ENCODE peak calls at places on chromosome 20, in eight cellular contexts. B is T-helper 17 cell; T is Right ventricle myocardium inferior; Z is stimulated activated effector memory CD8-positive, alpha-beta T cell treated with anti-CD3 and anti-CD28 coated beads, Interleukin-12 subunit alpha, Interleukin-12 subunit beta, amount 100 ng/mL, for 72 hours; Q is effector memory CD8-positive, alpha-beta T cell; E is heart left ventricle; X is sciatic nerve; N is heart right ventricle. F is an unnamed sample.

GRCh38 chr20:11651647-11652046 is 266.0 kb upstream of the BTBD3 start:
- ATAC-seq in Z (no peak), X (no peak), B (no peak), T (no peak), E (no peak), N (no peak), Q (no peak), F (no peak)

GRCh38 chr20:32474967-32475819 is 109.9 kb downstream of the NOL4L start:
- ATAC-seq in B (no peak), X (peak; percentile 94), Z (peak; percentile 22), T (peak; percentile 94), N (peak; percentile 90), E (peak; percentile 94), Q (no peak), F (peak; percentile 62)

GRCh38 chr20:51660741-51661608 is 107.2 kb downstream of the ATP9A start:
- ATAC-seq in T (no peak), E (no peak), N (no peak), Q (no peak), B (no peak), X (no peak), Z (peak; percentile 47), F (no peak)

GRCh38 chr20:50193851-50194830 is 3.5 kb downstream of the CEBPB start:
- ATAC-seq in Q (no peak), N (no peak), X (peak; percentile 1), Z (no peak), T (no peak), B (no peak), E (no peak), F (no peak)

GRCh38 chr20:23298155-23298554 is 52.4 kb upstream of the NXT1 start:
- ATAC-seq in B (no peak), Q (no peak), T (no peak), N (no peak), Z (no peak), X (no peak), E (no peak), F (no peak)

GRCh38 chr20:63937596-63937995 is 18.6 kb downstream of the UCKL1 start:
- ATAC-seq in N (no peak), T (no peak), Q (no peak), X (no peak), E (no peak), B (no peak), Z (no peak), F (no peak)

GRCh38 chr20:33835773-33836172 is 24.6 kb downstream of the CHMP4B start:
- ATAC-seq in Q (no peak), T (no peak), Z (no peak), N (no peak), X (peak; percentile 88), E (no peak), B (no peak), F (no peak)

GRCh38 chr20:53896041-53896440 is 174.4 kb downstream of the BCAS1 start:
- ATAC-seq in Z (no peak), Q (no peak), X (no peak), N (no peak), E (no peak), B (no peak), T (no peak), F (no peak)

GRCh38 chr20:41618807-41619294 is 674 bp upstream of the CHD6 start:
- ATAC-seq in Q (no peak), N (peak; percentile 9), B (no peak), X (no peak), T (no peak), Z (no peak), E (no peak), F (no peak)

GRCh38 chr20:32468860-32469259 is 110.7 kb downstream of the ASXL1 start:
- ATAC-seq in Q (no peak), E (no peak), Z (no peak), T (no peak), X (no peak), B (no peak), N (no peak), F (no peak)

GRCh38 chr20:10660661-10661060 is 13.1 kb downstream of the JAG1 start:
- ATAC-seq in T (no peak), X (peak; percentile 33), B (no peak), Z (no peak), Q (no peak), N (no peak), E (peak; percentile 50), F (no peak)

GRCh38 chr20:33545763-33546162 is 55.9 kb downstream of the CBFA2T2 start:
- ATAC-seq in Q (no peak), B (no peak), E (no peak), Z (no peak), N (no peak), X (no peak), T (no peak), F (no peak)

GRCh38 chr20:15814360-15814759 is 758.9 kb downstream of the KIF16B start:
- ATAC-seq in Z (no peak), N (no peak), X (no peak), Q (no peak), T (no peak), E (no peak), B (no peak), F (no peak)

GRCh38 chr20:44419131-44419844 is 56.4 kb upstream of the TTPAL start:
- ATAC-seq in Z (no peak), T (no peak), Q (no peak), E (no peak), X (no peak), B (no peak), N (no peak), F (no peak)

GRCh38 chr20:22536956-22537756 is 47.2 kb downstream of the FOXA2 start:
- ATAC-seq in Z (no peak), T (no peak), N (no peak), X (no peak), Q (no peak), B (no peak), E (no peak), F (no peak)

GRCh38 chr20:47574616-47575401 is 73.1 kb downstream of the NCOA3 start:
- ATAC-seq in T (no peak), Q (no peak), E (peak; percentile 43), X (peak; percentile 45), N (no peak), Z (no peak), B (peak; percentile 46), F (no peak)

GRCh38 chr20:2312876-2313275 is 17.1 kb downstream of the TGM3 start:
- ATAC-seq in Q (no peak), B (no peak), Z (no peak), N (no peak), E (no peak), X (no peak), T (no peak), F (no peak)

GRCh38 chr20:20207872-20208271 is 155.5 kb downstream of the CFAP61 start:
- ATAC-seq in B (no peak), E (no peak), X (no peak), N (no peak), T (no peak), Q (peak; percentile 85), Z (peak; percentile 69), F (no peak)

GRCh38 chr20:57408536-57409233 is 17.5 kb downstream of the RBM38 start:
- ATAC-seq in N (no peak), E (no peak), B (no peak), Z (no peak), Q (no peak), X (no peak), T (no peak), F (no peak)

GRCh38 chr20:31522756-31523155 is 8.5 kb downstream of the HM13 start:
- ATAC-seq in Z (no peak), E (no peak), Q (no peak), X (peak; percentile 43), T (no peak), B (no peak), N (no peak), F (no peak)

GRCh38 chr20:20931632-20932031 is 174.5 kb downstream of the LINC00237 start:
- ATAC-seq in B (no peak), N (no peak), T (no peak), E (no peak), Q (no peak), Z (no peak), X (no peak), F (no peak)

GRCh38 chr20:23018941-23019340 is 16.2 kb upstream of the SSTR4 start:
- ATAC-seq in B (no peak), T (no peak), Z (no peak), E (no peak), X (no peak), N (no peak), Q (no peak), F (no peak)

GRCh38 chr20:24694727-24695528 is 225.5 kb downstream of the SYNDIG1 start:
- ATAC-seq in B (no peak), Q (no peak), Z (no peak), T (no peak), N (no peak), E (peak; percentile 52), X (peak; percentile 60), F (no peak)

GRCh38 chr20:59484228-59484627 is 120.1 kb upstream of the PHACTR3 start:
- ATAC-seq in Z (peak; percentile 32), T (no peak), Q (no peak), E (no peak), X (no peak), B (no peak), N (no peak), F (peak; percentile 25)

GRCh38 chr20:40750541-40750940 is 61.5 kb upstream of the MAFB start:
- ATAC-seq in B (no peak), T (no peak), N (no peak), X (no peak), Z (no peak), Q (no peak), E (peak; percentile 10), F (no peak)

GRCh38 chr20:32218156-32218900 is 10.6 kb downstream of the POFUT1 start:
- ATAC-seq in B (no peak), T (no peak), N (no peak), Z (no peak), X (no peak), Q (no peak), E (no peak), F (no peak)

GRCh38 chr20:6654490-6655247 is 112.8 kb upstream of the BMP2 start:
- ATAC-seq in Z (no peak), B (no peak), T (no peak), Q (no peak), X (no peak), N (no peak), E (no peak), F (no peak)

GRCh38 chr20:39358052-39358451 is 395.9 kb downstream of the DHX35 start:
- ATAC-seq in Z (no peak), Q (no peak), T (peak; percentile 71), N (peak; percentile 61), B (no peak), E (peak; percentile 85), X (peak; percentile 73), F (peak; percentile 90)

GRCh38 chr20:18279231-18279630 is 9.1 kb upstream of the ZNF133 start:
- ATAC-seq in X (no peak), Q (no peak), B (no peak), Z (peak; percentile 84), T (no peak), E (no peak), N (no peak), F (no peak)

GRCh38 chr20:2820896-2821869 is 5.0 kb downstream of the TMEM239 start:
- ATAC-seq in B (no peak), E (peak; percentile 49), Q (no peak), T (peak; percentile 38), X (peak; percentile 17), Z (peak; percentile 35), N (no peak), F (peak; percentile 34)

GRCh38 chr20:63854069-63854765 is 7.1 kb upstream of the ABHD16B start:
- ATAC-seq in B (peak; percentile 21), N (peak; percentile 31), Z (peak; percentile 4), X (peak; percentile 49), T (peak; percentile 23), Q (no peak), E (peak; percentile 23), F (no peak)

GRCh38 chr20:688809-689208 is 13.2 kb upstream of the SCRT2 start:
- ATAC-seq in Q (no peak), N (peak; percentile 28), E (peak; percentile 44), B (no peak), X (no peak), T (no peak), Z (no peak), F (no peak)

GRCh38 chr20:51767867-51768758 is at the start of gene ATP9A:
- ATAC-seq in X (peak; percentile 43), T (peak; percentile 52), N (peak; percentile 60), B (no peak), Z (no peak), E (peak; percentile 63), Q (no peak), F (no peak)

GRCh38 chr20:47295921-47296426 is 60.5 kb downstream of the ZMYND8 start:
- ATAC-seq in N (no peak), E (peak; percentile 63), Z (no peak), X (no peak), T (peak; percentile 60), B (no peak), Q (no peak), F (no peak)